ENCODE peak calls at places on chromosome 12, in nine cellular contexts. S, A, E, T, O, W, C, H and I are unnamed samples.

GRCh38 chr12:95286713-95287112 is 69.1 kb downstream of the VEZT start:
- DNase-seq in S (no peak), A (no peak), E (no peak), T (peak; percentile 21), O (no peak), W (no peak), C (no peak), H (no peak), I (peak; percentile 25)

GRCh38 chr12:49428652-49429549 is 61.6 kb downstream of the SPATS2 start:
- DNase-seq in S (no peak), A (no peak), E (peak; percentile 79), T (peak; percentile 67), O (peak; percentile 64), W (peak; percentile 68), C (no peak), H (no peak), I (peak; percentile 72)

GRCh38 chr12:62882140-62882539 is 52.8 kb downstream of the PPM1H start:
- DNase-seq in S (no peak), A (no peak), E (no peak), T (no peak), O (no peak), W (no peak), C (no peak), H (no peak), I (no peak)

GRCh38 chr12:7994731-7995205 is 37.7 kb upstream of the FOXJ2 start:
- DNase-seq in S (no peak), A (no peak), E (peak; percentile 83), T (peak; percentile 95), O (peak; percentile 80), W (peak; percentile 90), C (no peak), H (no peak), I (peak; percentile 92)

GRCh38 chr12:1130164-1130563 is 139.1 kb downstream of the ERC1 start:
- DNase-seq in S (no peak), A (peak; percentile 81), E (no peak), T (no peak), O (no peak), W (peak; percentile 7), C (no peak), H (no peak), I (no peak)

GRCh38 chr12:14454098-14454907 is 88.8 kb downstream of the ATF7IP start:
- DNase-seq in S (no peak), A (no peak), E (peak; percentile 65), T (peak; percentile 47), O (peak; percentile 22), W (peak; percentile 47), C (no peak), H (peak; percentile 45), I (peak; percentile 60)

GRCh38 chr12:117053597-117054201 is 45.5 kb downstream of the TESC start:
- DNase-seq in S (no peak), A (no peak), E (no peak), T (no peak), O (no peak), W (no peak), C (peak; percentile 50), H (no peak), I (no peak)

GRCh38 chr12:110739894-110740293 is 2.8 kb downstream of the PPP1CC start:
- DNase-seq in S (no peak), A (no peak), E (no peak), T (no peak), O (no peak), W (no peak), C (no peak), H (no peak), I (no peak)

GRCh38 chr12:106226884-106227640 is 20.8 kb downstream of the CKAP4 start:
- DNase-seq in S (no peak), A (peak; percentile 23), E (peak; percentile 81), T (peak; percentile 75), O (peak; percentile 83), W (peak; percentile 65), C (no peak), H (peak; percentile 51), I (peak; percentile 68)

GRCh38 chr12:57627504-57628279 is 5.3 kb downstream of the B4GALNT1 start:
- DNase-seq in S (no peak), A (no peak), E (no peak), T (no peak), O (no peak), W (no peak), C (peak; percentile 74), H (no peak), I (no peak)

GRCh38 chr12:111041091-111041490 is 120.7 kb upstream of the MYL2 start:
- DNase-seq in S (no peak), A (no peak), E (no peak), T (no peak), O (no peak), W (no peak), C (no peak), H (no peak), I (no peak)

GRCh38 chr12:76927170-76927784 is 48.5 kb upstream of the CSRP2 start:
- DNase-seq in S (no peak), A (no peak), E (peak; percentile 63), T (peak; percentile 53), O (peak; percentile 69), W (peak; percentile 56), C (no peak), H (no peak), I (peak; percentile 59)

GRCh38 chr12:52335598-52336262 is 14.5 kb upstream of the KRT83 start:
- DNase-seq in S (no peak), A (peak; percentile 86), E (no peak), T (no peak), O (no peak), W (no peak), C (no peak), H (no peak), I (no peak)

GRCh38 chr12:101051901-101052550 is 158.0 kb downstream of the SLC5A8 start:
- DNase-seq in S (no peak), A (peak; percentile 16), E (peak; percentile 92), T (peak; percentile 87), O (peak; percentile 69), W (peak; percentile 85), C (no peak), H (no peak), I (peak; percentile 65)

GRCh38 chr12:122064780-122065588 is 13.6 kb upstream of the MLXIP start:
- DNase-seq in S (no peak), A (no peak), E (peak; percentile 96), T (peak; percentile 96), O (peak; percentile 57), W (peak; percentile 95), C (no peak), H (no peak), I (peak; percentile 97)

GRCh38 chr12:92144045-92144630 is 1.5 kb downstream of the BTG1 start:
- DNase-seq in S (no peak), A (peak; percentile 86), E (peak; percentile 98), T (peak; percentile 98), O (peak; percentile 61), W (peak; percentile 95), C (peak; percentile 66), H (no peak), I (peak; percentile 98)

GRCh38 chr12:91250273-91250672 is 67.7 kb upstream of the DCN start:
- DNase-seq in S (no peak), A (no peak), E (peak; percentile 52), T (no peak), O (no peak), W (no peak), C (no peak), H (no peak), I (peak; percentile 91)

GRCh38 chr12:31035226-31035625 is 38.4 kb upstream of the DDX11 start:
- DNase-seq in S (no peak), A (no peak), E (no peak), T (no peak), O (peak; percentile 56), W (no peak), C (no peak), H (no peak), I (no peak)

GRCh38 chr12:120539303-120539702 is 5.1 kb downstream of the RNF10 start:
- DNase-seq in S (no peak), A (no peak), E (peak; percentile 54), T (peak; percentile 28), O (peak; percentile 25), W (peak; percentile 51), C (no peak), H (no peak), I (peak; percentile 32)

GRCh38 chr12:130552483-130552996 is 163.6 kb downstream of the RIMBP2 start:
- DNase-seq in S (no peak), A (no peak), E (no peak), T (no peak), O (no peak), W (no peak), C (no peak), H (no peak), I (no peak)

GRCh38 chr12:57844725-57845477 is 1.6 kb downstream of the CTDSP2 start:
- DNase-seq in S (no peak), A (peak; percentile 56), E (peak; percentile 92), T (peak; percentile 90), O (peak; percentile 87), W (peak; percentile 91), C (peak; percentile 86), H (no peak), I (peak; percentile 93)

GRCh38 chr12:32369202-32369601 is 30.2 kb upstream of the FGD4 start:
- DNase-seq in S (no peak), A (no peak), E (no peak), T (no peak), O (no peak), W (no peak), C (no peak), H (no peak), I (no peak)

GRCh38 chr12:75648856-75649255 is 137.4 kb upstream of the KRR1 start:
- DNase-seq in S (no peak), A (no peak), E (no peak), T (no peak), O (no peak), W (no peak), C (no peak), H (no peak), I (no peak)

GRCh38 chr12:49687941-49688340 is 19.3 kb downstream of the FMNL3 start:
- DNase-seq in S (no peak), A (no peak), E (no peak), T (no peak), O (no peak), W (no peak), C (no peak), H (no peak), I (no peak)

GRCh38 chr12:125890983-125891382 is 825.7 kb downstream of the AACS start:
- DNase-seq in S (no peak), A (no peak), E (no peak), T (no peak), O (no peak), W (no peak), C (no peak), H (no peak), I (no peak)

GRCh38 chr12:117151195-117152031 is 38.9 kb downstream of the FBXO21 start:
- DNase-seq in S (no peak), A (peak; percentile 65), E (peak; percentile 72), T (peak; percentile 57), O (peak; percentile 67), W (peak; percentile 41), C (no peak), H (no peak), I (peak; percentile 62)

GRCh38 chr12:53287741-53288216 is 7.6 kb upstream of the PFDN5 start:
- DNase-seq in S (no peak), A (peak; percentile 71), E (peak; percentile 68), T (peak; percentile 73), O (peak; percentile 72), W (peak; percentile 45), C (peak; percentile 73), H (peak; percentile 63), I (peak; percentile 67)

GRCh38 chr12:103928736-103929050 is 1.5 kb upstream of the HSP90B1 start:
- DNase-seq in S (no peak), A (peak; percentile 17), E (no peak), T (no peak), O (no peak), W (no peak), C (no peak), H (no peak), I (no peak)

GRCh38 chr12:112843272-112843671 is 51.7 kb downstream of the RPH3A start:
- DNase-seq in S (no peak), A (no peak), E (peak; percentile 43), T (peak; percentile 6), O (no peak), W (peak; percentile 41), C (no peak), H (no peak), I (no peak)

GRCh38 chr12:108335349-108336119 is 3.6 kb downstream of the CMKLR1 start:
- DNase-seq in S (no peak), A (no peak), E (no peak), T (no peak), O (no peak), W (no peak), C (no peak), H (no peak), I (no peak)

GRCh38 chr12:1499351-1499750 is 95.0 kb downstream of the FBXL14 start:
- DNase-seq in S (peak; percentile 64), A (no peak), E (no peak), T (no peak), O (no peak), W (no peak), C (no peak), H (no peak), I (no peak)